ENCODE peak calls at places on chromosomes 3 and 15, in ten cellular contexts. S is activated CD4-positive, alpha-beta T cell treated with anti-CD3 and anti-CD28 coated beads, Interleukin-2, amount 50 U/mL, for 1 hour; R is HTR-8/SVneo; X is stimulated activated CD8-positive, alpha-beta memory T cell treated with anti-CD3 and anti-CD28 coated beads, Interleukin-4, amount 100 ng/mL, for 4 hours; M is activated T-cell treated with anti-CD3 and anti-CD28 coated beads, Interleukin-2, amount 50 U/mL, for 48 hours; H is NCI-H2029 treated with DMSO at 0.1 percent for 48 hours; P is HEK293T; Y is RWPE1; T is amygdala; J is kidney. Z is an unnamed sample.

GRCh38 chr3:154062513-154062912 is 58.7 kb upstream of the ARHGEF26 start:
- DNase-seq in S (no peak), R (no peak), X (no peak), M (no peak), H (no peak), P (no peak), Y (no peak), T (no peak), J (no peak), Z (no peak)

GRCh38 chr3:116165190-116165589 is 280.1 kb downstream of the LSAMP start:
- DNase-seq in S (no peak), R (no peak), X (no peak), M (no peak), H (no peak), P (no peak), Y (no peak), T (no peak), J (no peak), Z (no peak)

GRCh38 chr15:73630796-73631471 is 2.3 kb downstream of the NPTN start:
- DNase-seq in S (no peak), R (no peak), X (no peak), M (no peak), H (no peak), P (no peak), Y (no peak), T (no peak), J (no peak), Z (no peak)

GRCh38 chr3:8873740-8874139 is 89.5 kb downstream of the RAD18 start:
- DNase-seq in S (no peak), R (no peak), X (no peak), M (no peak), H (no peak), P (no peak), Y (no peak), T (no peak), J (no peak), Z (no peak)

GRCh38 chr3:188697127-188697526 is 474.6 kb upstream of the TPRG1 start:
- DNase-seq in S (no peak), R (no peak), X (no peak), M (peak; percentile 45), H (no peak), P (no peak), Y (no peak), T (no peak), J (no peak), Z (no peak)

GRCh38 chr3:13163848-13164382 is 90.7 kb upstream of the IQSEC1 start:
- DNase-seq in S (no peak), R (no peak), X (no peak), M (no peak), H (no peak), P (no peak), Y (no peak), T (no peak), J (peak; percentile 63), Z (no peak)

GRCh38 chr3:87706176-87706575 is 352.6 kb downstream of the CGGBP1 start:
- DNase-seq in S (no peak), R (no peak), X (no peak), M (no peak), H (no peak), P (no peak), Y (peak; percentile 2), T (no peak), J (no peak), Z (no peak)

GRCh38 chr3:635393-635792 is 438.8 kb downstream of the CHL1 start:
- DNase-seq in S (no peak), R (no peak), X (no peak), M (no peak), H (no peak), P (no peak), Y (no peak), T (no peak), J (no peak), Z (no peak)

GRCh38 chr3:120093923-120094775 is at the start of gene GSK3B:
- DNase-seq in S (peak; percentile 99), R (peak; percentile 36), X (peak; percentile 98), M (peak; percentile 100), H (peak; percentile 99), P (peak; percentile 34), Y (peak; percentile 44), T (peak; percentile 73), J (peak; percentile 100), Z (no peak)

GRCh38 chr3:170589113-170589512 is 3.2 kb upstream of the SLC7A14 start:
- DNase-seq in S (no peak), R (no peak), X (no peak), M (no peak), H (peak; percentile 95), P (no peak), Y (no peak), T (no peak), J (no peak), Z (no peak)

GRCh38 chr3:103127737-103128136 is 692.9 kb downstream of the ZPLD1 start:
- DNase-seq in S (no peak), R (no peak), X (no peak), M (no peak), H (no peak), P (no peak), Y (no peak), T (no peak), J (no peak), Z (no peak)

GRCh38 chr15:53197426-53197839 is 407.3 kb upstream of the ONECUT1 start:
- DNase-seq in S (peak; percentile 1), R (peak; percentile 49), X (no peak), M (peak; percentile 65), H (peak; percentile 1), P (peak; percentile 57), Y (peak; percentile 62), T (peak; percentile 56), J (peak; percentile 81), Z (no peak)

Z was measured in B cell.